ENCODE peak calls at places on chromosome 11, in ten cellular contexts. One of them, this sample, is unnamed. For H3K4me1, the result is how much of the 10 kb centered on the place peaks cover.

GRCh38 chr11:115215694-115216615 is 288.3 kb downstream of the CADM1 start:
- DNase-seq in left lung: no peak
- DNase-seq in naive thymus-derived CD4-positive, alpha-beta T cell: no peak
- DNase-seq in suprapubic skin: no peak
- DNase-seq in fibroblast of lung: no peak
- DNase-seq in uterus: no peak
- DNase-seq in heart right ventricle: no peak
- DNase-seq in transverse colon: no peak
- DNase-seq in GM23248: peak
- DNase-seq in right lobe of liver: no peak
- DNase-seq in this sample: no peak

GRCh38 chr11:60700689-60701508 is 1.5 kb downstream of the MS4A8 start:
- DNase-seq in transverse colon: peak
- DNase-seq in uterus: no peak
- DNase-seq in fibroblast of lung: no peak
- DNase-seq in suprapubic skin: no peak
- DNase-seq in left lung: no peak
- DNase-seq in heart right ventricle: no peak
- DNase-seq in right lobe of liver: no peak
- DNase-seq in GM23248: peak
- DNase-seq in naive thymus-derived CD4-positive, alpha-beta T cell: no peak
- DNase-seq in this sample: no peak

GRCh38 chr11:126384449-126385070 is 29.1 kb downstream of the ST3GAL4 start:
- DNase-seq in left lung: no peak
- DNase-seq in transverse colon: peak
- DNase-seq in naive thymus-derived CD4-positive, alpha-beta T cell: no peak
- DNase-seq in fibroblast of lung: no peak
- DNase-seq in heart right ventricle: no peak
- DNase-seq in suprapubic skin: no peak
- DNase-seq in right lobe of liver: no peak
- DNase-seq in GM23248: no peak
- DNase-seq in uterus: no peak
- DNase-seq in this sample: peak

GRCh38 chr11:130131957-130132850 is 27.4 kb upstream of the ST14 start:
- DNase-seq in uterus: peak
- DNase-seq in fibroblast of lung: peak
- DNase-seq in transverse colon: peak
- DNase-seq in right lobe of liver: no peak
- DNase-seq in heart right ventricle: no peak
- DNase-seq in GM23248: peak
- DNase-seq in naive thymus-derived CD4-positive, alpha-beta T cell: no peak
- DNase-seq in suprapubic skin: no peak
- DNase-seq in left lung: no peak
- DNase-seq in this sample: no peak

GRCh38 chr11:111309516-111309915 is 11.2 kb downstream of the POU2AF3 start:
- DNase-seq in transverse colon: no peak
- DNase-seq in uterus: no peak
- DNase-seq in right lobe of liver: no peak
- DNase-seq in suprapubic skin: no peak
- DNase-seq in heart right ventricle: no peak
- DNase-seq in naive thymus-derived CD4-positive, alpha-beta T cell: no peak
- DNase-seq in left lung: no peak
- DNase-seq in fibroblast of lung: no peak
- DNase-seq in GM23248: no peak
- DNase-seq in this sample: no peak

GRCh38 chr11:1005913-1006312 is 30.6 kb downstream of the MUC6 start:
- DNase-seq in transverse colon: no peak
- DNase-seq in naive thymus-derived CD4-positive, alpha-beta T cell: no peak
- DNase-seq in right lobe of liver: no peak
- DNase-seq in fibroblast of lung: no peak
- DNase-seq in heart right ventricle: no peak
- DNase-seq in uterus: peak
- DNase-seq in left lung: no peak
- DNase-seq in suprapubic skin: no peak
- DNase-seq in GM23248: no peak
- DNase-seq in this sample: no peak

GRCh38 chr11:107732327-107733051 is 20.6 kb upstream of the SLN start:
- DNase-seq in GM23248: no peak
- DNase-seq in transverse colon: no peak
- DNase-seq in heart right ventricle: no peak
- DNase-seq in naive thymus-derived CD4-positive, alpha-beta T cell: no peak
- DNase-seq in right lobe of liver: no peak
- DNase-seq in left lung: no peak
- DNase-seq in suprapubic skin: no peak
- DNase-seq in fibroblast of lung: no peak
- DNase-seq in uterus: no peak
- DNase-seq in this sample: no peak

GRCh38 chr11:35168606-35169200 is 29.7 kb downstream of the CD44 start:
- DNase-seq in heart right ventricle: no peak
- DNase-seq in transverse colon: no peak
- DNase-seq in left lung: no peak
- DNase-seq in fibroblast of lung: no peak
- DNase-seq in naive thymus-derived CD4-positive, alpha-beta T cell: no peak
- DNase-seq in GM23248: no peak
- DNase-seq in uterus: no peak
- DNase-seq in right lobe of liver: no peak
- DNase-seq in suprapubic skin: no peak
- DNase-seq in this sample: no peak

GRCh38 chr11:24311974-24312373 is 184.9 kb upstream of the LUZP2 start:
- DNase-seq in left lung: no peak
- DNase-seq in suprapubic skin: no peak
- DNase-seq in heart right ventricle: no peak
- DNase-seq in transverse colon: no peak
- DNase-seq in GM23248: no peak
- DNase-seq in naive thymus-derived CD4-positive, alpha-beta T cell: no peak
- DNase-seq in uterus: no peak
- DNase-seq in fibroblast of lung: no peak
- DNase-seq in right lobe of liver: no peak
- DNase-seq in this sample: no peak

GRCh38 chr11:24312464-24313238 is 184.2 kb upstream of the LUZP2 start:
- DNase-seq in transverse colon: no peak
- DNase-seq in uterus: no peak
- DNase-seq in GM23248: peak
- DNase-seq in heart right ventricle: no peak
- DNase-seq in right lobe of liver: no peak
- DNase-seq in naive thymus-derived CD4-positive, alpha-beta T cell: no peak
- DNase-seq in fibroblast of lung: peak
- DNase-seq in suprapubic skin: no peak
- DNase-seq in left lung: no peak
- DNase-seq in this sample: no peak
- H3K4me1 ChIP-seq in transverse colon: under half
- H3K4me1 ChIP-seq in uterus: under half
- H3K4me1 ChIP-seq in GM23248: under half
- H3K4me1 ChIP-seq in heart right ventricle: under half
- H3K4me1 ChIP-seq in right lobe of liver: under half
- H3K4me1 ChIP-seq in naive thymus-derived CD4-positive, alpha-beta T cell: under half
- H3K4me1 ChIP-seq in fibroblast of lung: under half
- H3K4me1 ChIP-seq in suprapubic skin: under half
- H3K4me1 ChIP-seq in left lung: under half
- H3K4me1 ChIP-seq in this sample: under half

DNA sequence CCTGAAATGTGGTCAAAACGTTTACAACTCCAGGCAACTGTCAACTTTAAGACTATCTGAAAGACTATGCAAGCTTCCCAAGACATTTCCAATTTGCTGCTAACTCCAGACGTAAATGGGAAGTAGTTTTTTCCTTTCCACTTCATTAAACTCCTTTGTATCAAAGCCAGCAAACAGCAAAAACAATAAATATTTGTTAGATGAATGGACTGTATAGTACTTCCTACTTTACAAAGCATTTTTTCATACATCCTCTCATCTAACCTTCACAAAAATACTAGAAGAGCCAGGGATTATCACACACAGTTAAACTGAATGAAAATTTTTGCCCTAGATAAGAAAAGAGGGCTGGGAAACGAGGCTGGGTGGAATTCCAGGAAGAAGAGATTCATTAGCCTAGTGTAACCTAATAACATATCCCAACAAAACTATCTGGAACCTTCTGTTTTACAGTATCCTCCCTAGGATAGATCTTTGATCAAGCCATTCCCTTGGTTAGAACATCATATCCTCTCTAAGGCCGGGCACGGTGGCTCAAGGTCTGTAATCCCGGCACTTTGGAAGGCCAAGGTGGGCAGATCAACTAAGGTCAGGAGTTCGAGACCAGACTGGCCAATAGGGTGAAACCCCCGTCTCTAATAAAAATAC is 10.4 kb downstream of the NUP98 start:
- DNase-seq in suprapubic skin: no peak
- DNase-seq in transverse colon: no peak
- DNase-seq in GM23248: peak
- DNase-seq in right lobe of liver: no peak
- DNase-seq in uterus: no peak
- DNase-seq in naive thymus-derived CD4-positive, alpha-beta T cell: no peak
- DNase-seq in heart right ventricle: no peak
- DNase-seq in left lung: no peak
- DNase-seq in fibroblast of lung: peak
- DNase-seq in this sample: no peak
- H3K4me1 ChIP-seq in suprapubic skin: under half
- H3K4me1 ChIP-seq in transverse colon: under half
- H3K4me1 ChIP-seq in GM23248: under half
- H3K4me1 ChIP-seq in right lobe of liver: under half
- H3K4me1 ChIP-seq in uterus: under half
- H3K4me1 ChIP-seq in naive thymus-derived CD4-positive, alpha-beta T cell: under half
- H3K4me1 ChIP-seq in heart right ventricle: half or more
- H3K4me1 ChIP-seq in left lung: half or more
- H3K4me1 ChIP-seq in fibroblast of lung: under half
- H3K4me1 ChIP-seq in this sample: under half

GRCh38 chr11:2673250-2673610 is 26.6 kb downstream of the KCNQ1OT1 start:
- DNase-seq in transverse colon: no peak
- DNase-seq in suprapubic skin: peak
- DNase-seq in naive thymus-derived CD4-positive, alpha-beta T cell: no peak
- DNase-seq in right lobe of liver: no peak
- DNase-seq in GM23248: no peak
- DNase-seq in left lung: no peak
- DNase-seq in uterus: no peak
- DNase-seq in heart right ventricle: no peak
- DNase-seq in fibroblast of lung: no peak
- DNase-seq in this sample: no peak

GRCh38 chr11:2672553-2673249 is 27.1 kb downstream of the KCNQ1OT1 start:
- DNase-seq in left lung: peak
- DNase-seq in fibroblast of lung: no peak
- DNase-seq in GM23248: no peak
- DNase-seq in naive thymus-derived CD4-positive, alpha-beta T cell: no peak
- DNase-seq in right lobe of liver: peak
- DNase-seq in suprapubic skin: peak
- DNase-seq in transverse colon: no peak
- DNase-seq in heart right ventricle: no peak
- DNase-seq in uterus: no peak
- DNase-seq in this sample: no peak

GRCh38 chr11:2673871-2674471 is 25.8 kb downstream of the KCNQ1OT1 start:
- DNase-seq in right lobe of liver: no peak
- DNase-seq in fibroblast of lung: peak
- DNase-seq in suprapubic skin: peak
- DNase-seq in heart right ventricle: no peak
- DNase-seq in GM23248: no peak
- DNase-seq in left lung: peak
- DNase-seq in naive thymus-derived CD4-positive, alpha-beta T cell: no peak
- DNase-seq in uterus: peak
- DNase-seq in transverse colon: no peak
- DNase-seq in this sample: no peak

GRCh38 chr11:2675540-2675939 is 24.3 kb downstream of the KCNQ1OT1 start:
- DNase-seq in right lobe of liver: no peak
- DNase-seq in fibroblast of lung: no peak
- DNase-seq in GM23248: no peak
- DNase-seq in heart right ventricle: no peak
- DNase-seq in naive thymus-derived CD4-positive, alpha-beta T cell: no peak
- DNase-seq in transverse colon: no peak
- DNase-seq in uterus: peak
- DNase-seq in left lung: peak
- DNase-seq in suprapubic skin: peak
- DNase-seq in this sample: no peak

DNA sequence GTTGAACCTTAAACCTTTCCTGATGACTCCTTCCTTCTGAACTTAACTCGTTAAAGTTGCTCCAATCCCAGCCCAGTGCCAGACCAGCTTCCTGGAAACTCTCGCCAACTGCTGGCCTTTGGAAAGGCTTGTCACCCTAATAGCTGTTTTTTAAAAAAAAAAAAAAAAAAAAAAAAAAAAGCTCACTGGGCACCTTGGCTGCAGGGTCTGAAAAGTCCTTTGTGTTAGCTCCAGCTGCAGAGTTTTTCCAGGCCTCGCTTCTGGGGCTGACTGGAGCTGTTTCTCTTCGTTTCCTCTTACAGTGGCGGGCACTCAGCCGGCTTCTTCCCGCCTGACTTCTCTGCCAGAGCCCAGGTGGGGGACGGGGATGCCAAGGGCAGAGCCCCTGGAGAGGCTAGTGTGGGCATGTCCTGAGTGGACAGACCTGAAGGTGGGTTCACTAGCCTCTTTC is 25.1 kb downstream of the KCNQ1OT1 start:
- DNase-seq in left lung: peak
- DNase-seq in fibroblast of lung: no peak
- DNase-seq in heart right ventricle: no peak
- DNase-seq in naive thymus-derived CD4-positive, alpha-beta T cell: no peak
- DNase-seq in right lobe of liver: no peak
- DNase-seq in transverse colon: no peak
- DNase-seq in GM23248: no peak
- DNase-seq in uterus: peak
- DNase-seq in suprapubic skin: peak
- DNase-seq in this sample: peak
- H3K4me1 ChIP-seq in left lung: under half
- H3K4me1 ChIP-seq in fibroblast of lung: under half
- H3K4me1 ChIP-seq in heart right ventricle: under half
- H3K4me1 ChIP-seq in naive thymus-derived CD4-positive, alpha-beta T cell: under half
- H3K4me1 ChIP-seq in right lobe of liver: under half
- H3K4me1 ChIP-seq in transverse colon: under half
- H3K4me1 ChIP-seq in GM23248: under half
- H3K4me1 ChIP-seq in uterus: under half
- H3K4me1 ChIP-seq in suprapubic skin: under half
- H3K4me1 ChIP-seq in this sample: under half

GRCh38 chr11:61923166-61924015 is 6.0 kb upstream of the RAB3IL1 start:
- DNase-seq in transverse colon: peak
- DNase-seq in GM23248: peak
- DNase-seq in left lung: peak
- DNase-seq in right lobe of liver: peak
- DNase-seq in naive thymus-derived CD4-positive, alpha-beta T cell: no peak
- DNase-seq in fibroblast of lung: peak
- DNase-seq in suprapubic skin: peak
- DNase-seq in uterus: peak
- DNase-seq in heart right ventricle: peak
- DNase-seq in this sample: peak

GRCh38 chr11:61927501-61927900 is 10.1 kb upstream of the RAB3IL1 start:
- DNase-seq in uterus: no peak
- DNase-seq in right lobe of liver: no peak
- DNase-seq in transverse colon: no peak
- DNase-seq in heart right ventricle: no peak
- DNase-seq in fibroblast of lung: no peak
- DNase-seq in naive thymus-derived CD4-positive, alpha-beta T cell: no peak
- DNase-seq in suprapubic skin: no peak
- DNase-seq in GM23248: no peak
- DNase-seq in left lung: no peak
- DNase-seq in this sample: no peak

GRCh38 chr11:61924016-61924360 is 6.6 kb upstream of the RAB3IL1 start:
- DNase-seq in transverse colon: no peak
- DNase-seq in naive thymus-derived CD4-positive, alpha-beta T cell: no peak
- DNase-seq in left lung: no peak
- DNase-seq in fibroblast of lung: no peak
- DNase-seq in suprapubic skin: no peak
- DNase-seq in GM23248: no peak
- DNase-seq in uterus: peak
- DNase-seq in heart right ventricle: no peak
- DNase-seq in right lobe of liver: no peak
- DNase-seq in this sample: no peak

GRCh38 chr11:61928606-61929005 is 11.2 kb upstream of the RAB3IL1 start:
- DNase-seq in right lobe of liver: no peak
- DNase-seq in suprapubic skin: no peak
- DNase-seq in heart right ventricle: no peak
- DNase-seq in uterus: no peak
- DNase-seq in transverse colon: no peak
- DNase-seq in naive thymus-derived CD4-positive, alpha-beta T cell: no peak
- DNase-seq in GM23248: peak
- DNase-seq in fibroblast of lung: no peak
- DNase-seq in left lung: no peak
- DNase-seq in this sample: no peak

GRCh38 chr11:61926235-61926634 is 8.9 kb upstream of the RAB3IL1 start:
- DNase-seq in right lobe of liver: no peak
- DNase-seq in left lung: no peak
- DNase-seq in naive thymus-derived CD4-positive, alpha-beta T cell: no peak
- DNase-seq in transverse colon: no peak
- DNase-seq in GM23248: no peak
- DNase-seq in fibroblast of lung: no peak
- DNase-seq in suprapubic skin: no peak
- DNase-seq in uterus: no peak
- DNase-seq in heart right ventricle: no peak
- DNase-seq in this sample: no peak
- H3K4me1 ChIP-seq in right lobe of liver: under half
- H3K4me1 ChIP-seq in left lung: under half
- H3K4me1 ChIP-seq in naive thymus-derived CD4-positive, alpha-beta T cell: under half
- H3K4me1 ChIP-seq in transverse colon: under half
- H3K4me1 ChIP-seq in GM23248: under half
- H3K4me1 ChIP-seq in fibroblast of lung: under half
- H3K4me1 ChIP-seq in suprapubic skin: under half
- H3K4me1 ChIP-seq in uterus: under half
- H3K4me1 ChIP-seq in heart right ventricle: under half
- H3K4me1 ChIP-seq in this sample: under half

This sample was measured in aorta.